ENCODE peak calls at places on chromosome 11, in five cellular contexts. X is stimulated activated CD4-positive, alpha-beta T cell treated with anti-CD3 and anti-CD28 coated beads, Interleukin-4, amount 100 ng/mL, for 48 hours; D is ecto neural progenitor cell; C is anterior cingulate cortex; E is hypothalamus. W is an unnamed sample.

GRCh38 chr11:121535122-121535796 is 82.5 kb upstream of the SORL1-AS1 start:
- DNase-seq in X (no peak), D (no peak), C (no peak), E (no peak), W (no peak)

GRCh38 chr11:56140151-56140661 is at the start of gene OR8J3:
- DNase-seq in X (no peak), D (no peak), C (no peak), E (no peak), W (no peak)

GRCh38 chr11:120028181-120028935 is 109.6 kb downstream of the TRIM29 start:
- DNase-seq in X (no peak), D (peak; percentile 25), C (no peak), E (no peak), W (no peak)

GRCh38 chr11:115264278-115264677 is 239.9 kb downstream of the CADM1 start:
- DNase-seq in X (no peak), D (no peak), C (no peak), E (no peak), W (no peak)

GRCh38 chr11:104547996-104548661 is 350.1 kb downstream of the CASP12 start:
- DNase-seq in X (no peak), D (no peak), C (no peak), E (no peak), W (no peak)

GRCh38 chr11:79262221-79262620 is 178.6 kb downstream of the TENM4 start:
- DNase-seq in X (no peak), D (no peak), C (no peak), E (no peak), W (no peak)

GRCh38 chr11:68204402-68204801 is 8.7 kb downstream of the KMT5B start:
- DNase-seq in X (no peak), D (no peak), C (no peak), E (no peak), W (no peak)

GRCh38 chr11:57460756-57461749 is 725 bp downstream of the RTN4RL2 start:
- DNase-seq in X (no peak), D (no peak), C (no peak), E (no peak), W (no peak)

GRCh38 chr11:38971141-38971540 is 2373.1 kb upstream of the RAG2 start:
- DNase-seq in X (no peak), D (no peak), C (no peak), E (no peak), W (no peak)

GRCh38 chr11:120184946-120185677 is 25.7 kb upstream of the OAF start:
- DNase-seq in X (no peak), D (peak; percentile 48), C (no peak), E (no peak), W (no peak)

GRCh38 chr11:106668147-106668546 is 350.1 kb downstream of the GUCY1A2 start:
- DNase-seq in X (no peak), D (no peak), C (no peak), E (no peak), W (no peak)

W was measured in progenitor cell of endocrine pancreas.